ENCODE peak calls at places on chromosomes 11 and 22, in seven cellular contexts. X is H9; N is CD4-positive, CD25-positive, alpha-beta regulatory T cell; F is cardiac muscle cell; T is tibial artery; E is SJSA1; Z is small intestine. B is an unnamed sample. For H3K4me1, the result is how much of the 10 kb centered on the place peaks cover.

GRCh38 chr11:81792416-81792815 is 941.2 kb downstream of the FAM181B start:
- DNase-seq in F (no peak), N (no peak), T (no peak), Z (no peak), E (no peak), X (no peak), B (no peak)

GRCh38 chr22:32752326-32752725 is 49.2 kb upstream of the TIMP3 start:
- DNase-seq in T (no peak), N (no peak), E (no peak), X (no peak), F (no peak), Z (no peak), B (no peak)

GRCh38 chr11:45949992-45950407 is 27.5 kb downstream of the LARGE2 start:
- DNase-seq in E (no peak), N (no peak), Z (no peak), X (no peak), F (no peak), T (no peak), B (no peak)

GRCh38 chr11:108498046-108498815 is at the start of gene POGLUT3:
- DNase-seq in E (peak), T (peak), N (peak), Z (peak), X (peak), F (peak), B (peak)

GRCh38 chr22:48391171-48391711 is 1436.4 kb downstream of the BRD1 start:
- DNase-seq in Z (no peak), F (no peak), T (no peak), E (no peak), X (no peak), N (no peak), B (no peak)

GRCh38 chr22:46936378-46936916 is 174.0 kb downstream of the TBC1D22A start:
- DNase-seq in Z (no peak), X (no peak), F (no peak), N (no peak), E (no peak), T (no peak), B (no peak)

GRCh38 chr11:44822369-44822768 is 95.6 kb downstream of the TSPAN18 start:
- DNase-seq in Z (no peak), E (no peak), F (no peak), X (no peak), T (no peak), N (no peak), B (no peak)

GRCh38 chr11:19347911-19348310 is 107.2 kb upstream of the E2F8 start:
- DNase-seq in T (no peak), F (no peak), E (no peak), N (no peak), X (no peak), Z (no peak), B (no peak)

GRCh38 chr11:122656073-122656630 is 630 bp downstream of the UBASH3B start:
- DNase-seq in N (peak), T (peak), X (peak), E (peak), F (peak), Z (peak), B (peak)

GRCh38 chr11:134779179-134779578 is 367.1 kb upstream of the B3GAT1 start:
- DNase-seq in X (no peak), T (no peak), Z (no peak), E (no peak), N (no peak), F (no peak), B (no peak)

GRCh38 chr11:64176751-64177150 is 9.2 kb upstream of the STIP1 start:
- DNase-seq in E (no peak), N (no peak), F (no peak), Z (no peak), X (no peak), T (no peak), B (no peak)

GRCh38 chr11:16818284-16818683 is 79.8 kb downstream of the C11orf58 start:
- DNase-seq in F (no peak), X (no peak), E (no peak), N (no peak), Z (no peak), T (no peak), B (no peak)

GRCh38 chr11:115920841-115921480 is 416.7 kb upstream of the CADM1 start:
- DNase-seq in N (no peak), X (no peak), F (no peak), E (no peak), Z (no peak), T (no peak), B (no peak)

GRCh38 chr11:15006139-15006759 is 34.1 kb upstream of the CALCA start:
- DNase-seq in N (peak), F (peak), Z (peak), E (peak), X (peak), T (no peak), B (no peak)

GRCh38 chr11:46120711-46121327 is 435 bp downstream of the PHF21A start:
- DNase-seq in F (peak), E (peak), N (no peak), X (peak), Z (no peak), T (peak), B (peak)

GRCh38 chr22:47206819-47207218 is 444.4 kb downstream of the TBC1D22A start:
- DNase-seq in X (no peak), E (no peak), Z (peak), N (no peak), T (no peak), F (no peak), B (no peak)

GRCh38 chr11:111365722-111366559 is 13.1 kb downstream of the POU2AF1 start:
- DNase-seq in T (no peak), N (no peak), E (no peak), X (no peak), Z (no peak), F (no peak), B (no peak)
- H3K4me1 ChIP-seq in T (under half), N (under half), E (under half), X (under half), Z (under half), F (under half), B (under half)

DNA sequence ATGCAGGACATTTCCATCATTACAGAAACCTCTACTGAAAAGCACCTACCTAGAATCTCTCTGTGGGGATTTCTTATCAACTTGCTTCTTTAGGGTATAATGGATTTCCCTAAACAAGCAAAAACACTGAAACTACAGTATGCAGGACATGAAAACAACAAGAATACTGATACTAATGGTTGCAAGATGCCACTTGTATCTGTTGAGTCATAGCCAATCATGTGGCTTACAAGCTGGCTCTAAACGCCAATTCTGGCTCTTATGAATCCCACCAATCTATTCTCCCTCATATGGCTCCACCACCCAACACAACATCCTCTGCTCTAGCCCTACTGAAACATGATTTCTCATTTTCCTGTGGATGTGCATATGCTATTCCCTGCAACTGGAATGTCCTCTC is 22.6 kb downstream of the TENM4 start:
- DNase-seq in Z (no peak), X (no peak), F (no peak), T (no peak), N (no peak), E (no peak), B (no peak)
- H3K4me1 ChIP-seq in Z (under half), X (under half), F (under half), T (under half), N (under half), E (under half), B (under half)

DNA sequence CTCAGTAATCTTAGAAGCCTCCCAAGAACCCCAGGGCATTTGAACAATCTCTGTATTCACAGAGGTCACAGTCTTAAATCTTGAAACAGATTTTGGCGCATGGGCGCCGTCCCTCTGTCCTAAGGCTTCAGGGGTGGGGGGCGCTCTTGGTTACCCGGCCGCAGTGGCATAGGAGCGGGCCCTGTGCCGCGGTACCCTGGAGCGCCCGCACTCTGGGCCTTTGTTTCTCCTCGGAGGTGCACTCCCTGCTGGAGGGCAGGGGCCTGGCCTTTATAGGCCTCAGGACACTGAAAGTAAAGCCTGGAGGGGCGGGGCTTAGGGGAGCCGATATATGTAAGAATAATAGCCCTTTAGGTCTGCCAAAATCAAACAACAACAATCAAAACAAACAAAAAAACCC is 197.3 kb upstream of the FOLH1 start:
- DNase-seq in N (no peak), F (no peak), Z (no peak), E (no peak), T (no peak), X (peak), B (no peak)
- H3K4me1 ChIP-seq in N (under half), F (under half), Z (under half), E (under half), T (under half), X (under half), B (under half)

DNA sequence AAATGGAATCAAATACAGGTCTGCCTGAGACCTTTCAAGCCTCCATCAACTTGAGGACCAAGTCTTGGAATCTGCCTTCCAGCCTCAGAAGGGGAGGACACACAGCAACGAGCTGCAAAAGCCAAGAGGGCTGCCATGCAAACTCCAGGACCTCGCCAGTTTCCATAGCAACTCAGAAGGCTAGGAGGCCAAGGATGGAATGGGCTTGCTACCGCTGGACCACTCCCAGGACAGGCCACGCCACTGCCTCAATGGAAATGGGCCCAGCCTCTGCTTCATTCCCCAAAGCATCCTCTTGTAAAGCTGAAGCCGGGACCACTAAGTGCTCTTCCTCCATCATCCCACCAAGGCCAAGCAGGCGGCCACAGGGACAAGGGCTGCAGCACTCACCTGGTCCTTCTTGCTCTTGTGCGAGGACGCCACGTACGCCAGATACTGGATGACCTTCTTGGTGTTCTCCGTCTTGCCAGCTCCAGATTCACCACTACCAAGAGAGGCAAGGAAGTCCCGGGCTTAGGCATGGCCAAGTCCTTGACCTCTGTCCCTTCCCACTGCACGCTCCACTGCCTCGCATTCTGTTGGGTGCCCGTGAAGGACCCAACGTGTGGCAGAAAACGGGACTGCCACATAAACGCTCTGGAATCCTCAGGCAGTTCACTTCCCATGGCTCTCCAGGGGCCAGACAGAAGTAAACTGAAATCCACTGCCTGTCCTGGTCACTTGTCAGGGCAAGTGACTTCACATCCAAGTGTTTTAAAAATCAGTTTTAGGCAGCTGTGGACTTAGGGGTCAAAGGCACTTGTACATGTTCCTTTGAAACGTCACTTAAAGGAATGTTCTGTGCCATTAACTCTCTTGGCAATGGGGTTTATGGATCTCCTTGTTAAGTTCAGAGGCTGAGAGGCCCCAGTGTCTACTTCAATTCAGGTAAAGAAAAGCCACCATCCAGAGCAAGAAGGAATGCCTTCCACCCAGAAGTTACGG is 61.3 kb downstream of the MYH9 start:
- DNase-seq in N (no peak), X (no peak), F (no peak), T (no peak), E (no peak), Z (no peak), B (no peak)
- H3K4me1 ChIP-seq in N (under half), X (under half), F (half or more), T (under half), E (half or more), Z (under half), B (half or more)

GRCh38 chr11:102422817-102423725 is 29.5 kb downstream of the TMEM123 start:
- DNase-seq in F (no peak), X (no peak), T (no peak), E (no peak), Z (no peak), N (no peak), B (no peak)
- H3K4me1 ChIP-seq in F (under half), X (under half), T (under half), E (under half), Z (under half), N (half or more), B (under half)